ENCODE peak calls at places on chromosomes 12 and 14, in five cellular contexts. S is hepatocyte, Y is GM23338, K is PC-3, R is HCT116. Z is an unnamed sample.

GRCh38 chr12:22662356-22662755 is 37.4 kb downstream of the ETNK1 start:
- DNase-seq in S (no peak), Y (no peak), K (no peak), R (no peak), Z (no peak)

GRCh38 chr12:54352022-54352531 is 12.2 kb downstream of the GPR84 start:
- DNase-seq in S (peak; percentile 81), Y (peak; percentile 92), K (no peak), R (no peak), Z (no peak)

GRCh38 chr12:55820679-55821078 is 2.8 kb downstream of the ORMDL2 start:
- DNase-seq in S (no peak), Y (peak; percentile 53), K (peak; percentile 31), R (no peak), Z (peak; percentile 20)

GRCh38 chr12:97595423-97595822 is 132.8 kb downstream of the RMST start:
- DNase-seq in S (no peak), Y (no peak), K (peak; percentile 76), R (no peak), Z (no peak)

GRCh38 chr12:47218191-47218654 is 138.5 kb upstream of the AMIGO2 start:
- DNase-seq in S (no peak), Y (no peak), K (no peak), R (no peak), Z (peak; percentile 34)

GRCh38 chr12:5498081-5498480 is 66.2 kb downstream of the NTF3 start:
- DNase-seq in S (no peak), Y (no peak), K (no peak), R (no peak), Z (no peak)

GRCh38 chr12:92953747-92954146 is 24.7 kb upstream of the EEA1 start:
- DNase-seq in S (no peak), Y (peak; percentile 21), K (no peak), R (no peak), Z (no peak)

GRCh38 chr12:110555509-110556406 is 27.4 kb downstream of the PPTC7 start:
- DNase-seq in S (no peak), Y (no peak), K (peak; percentile 32), R (no peak), Z (no peak)

GRCh38 chr14:104349950-104350349 is 211.6 kb downstream of the KIF26A start:
- DNase-seq in S (no peak), Y (no peak), K (no peak), R (no peak), Z (no peak)

GRCh38 chr14:20681348-20682126 is 2.8 kb upstream of the RNASE4 start:
- DNase-seq in S (peak; percentile 94), Y (peak; percentile 92), K (peak; percentile 97), R (peak; percentile 83), Z (peak; percentile 82)

GRCh38 chr14:91896419-91896818 is 29.1 kb upstream of the TC2N start:
- DNase-seq in S (no peak), Y (no peak), K (no peak), R (no peak), Z (no peak)

GRCh38 chr12:121165316-121165715 is 32.6 kb downstream of the P2RX7 start:
- DNase-seq in S (no peak), Y (no peak), K (no peak), R (no peak), Z (no peak)

GRCh38 chr12:14989790-14990189 is 16.9 kb downstream of the PDE6H start:
- DNase-seq in S (no peak), Y (no peak), K (no peak), R (no peak), Z (peak; percentile 42)

GRCh38 chr12:51953011-51953568 is 1.6 kb downstream of the ACVR1B start:
- DNase-seq in S (no peak), Y (no peak), K (no peak), R (no peak), Z (no peak)

GRCh38 chr14:54353694-54354093 is 43.1 kb upstream of the CDKN3 start:
- DNase-seq in S (no peak), Y (no peak), K (no peak), R (no peak), Z (no peak)
- H3K4me1 ChIP-seq in S (peaks cover 20% of the 10 kb centered on the region), Y (peaks cover 8% of the 10 kb centered on the region), K (peaks cover 48% of the 10 kb centered on the region), R (no peaks in the 10 kb centered on the region), Z (no peaks in the 10 kb centered on the region)

DNA sequence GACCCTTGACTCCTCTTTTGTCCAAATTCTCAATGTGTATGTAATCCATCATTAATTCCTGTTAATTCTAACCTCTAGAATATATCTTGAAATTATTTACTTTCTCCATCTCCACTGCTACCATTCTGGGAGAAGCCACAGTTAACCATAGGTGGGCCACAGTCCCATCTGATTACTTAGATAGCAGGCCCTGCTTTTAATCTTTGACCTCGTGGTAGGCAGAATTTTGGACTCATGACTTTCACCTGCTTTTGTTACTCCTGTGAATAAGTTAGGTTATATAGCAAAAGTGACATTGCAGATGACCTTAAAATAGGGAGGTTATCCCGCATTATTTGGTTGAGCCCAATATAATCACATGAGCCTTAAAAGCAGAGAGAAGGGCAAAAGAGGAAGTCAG is 264.2 kb downstream of the GPHN start:
- DNase-seq in S (no peak), Y (no peak), K (no peak), R (no peak), Z (no peak)
- H3K9me2 ChIP-seq in S (no peaks in the 10 kb centered on the region), Y (no peaks in the 10 kb centered on the region), K (no peaks in the 10 kb centered on the region), R (no peaks in the 10 kb centered on the region), Z (no peaks in the 10 kb centered on the region)

GRCh38 chr14:22484638-22485037 is 104.4 kb downstream of the DAD1 start:
- DNase-seq in S (peak; percentile 50), Y (no peak), K (no peak), R (no peak), Z (no peak)
- H3K4me2 ChIP-seq in S (no peak overlapping the region), Y (no peak overlapping the region), K (no peak overlapping the region), R (no peak overlapping the region), Z (peak overlapping the region; percentile 68)

GRCh38 chr12:108240928-108241327 is 98.2 kb downstream of the CMKLR1 start:
- DNase-seq in S (no peak), Y (no peak), K (no peak), R (no peak), Z (no peak)

GRCh38 chr12:108241961-108242360 is 97.2 kb downstream of the CMKLR1 start:
- DNase-seq in S (peak; percentile 16), Y (no peak), K (no peak), R (no peak), Z (no peak)

GRCh38 chr12:108239378-108239777 is 99.7 kb downstream of the CMKLR1 start:
- DNase-seq in S (no peak), Y (no peak), K (no peak), R (no peak), Z (no peak)

GRCh38 chr12:108238474-108238873 is 100.6 kb downstream of the CMKLR1 start:
- DNase-seq in S (no peak), Y (no peak), K (no peak), R (no peak), Z (no peak)

DNA sequence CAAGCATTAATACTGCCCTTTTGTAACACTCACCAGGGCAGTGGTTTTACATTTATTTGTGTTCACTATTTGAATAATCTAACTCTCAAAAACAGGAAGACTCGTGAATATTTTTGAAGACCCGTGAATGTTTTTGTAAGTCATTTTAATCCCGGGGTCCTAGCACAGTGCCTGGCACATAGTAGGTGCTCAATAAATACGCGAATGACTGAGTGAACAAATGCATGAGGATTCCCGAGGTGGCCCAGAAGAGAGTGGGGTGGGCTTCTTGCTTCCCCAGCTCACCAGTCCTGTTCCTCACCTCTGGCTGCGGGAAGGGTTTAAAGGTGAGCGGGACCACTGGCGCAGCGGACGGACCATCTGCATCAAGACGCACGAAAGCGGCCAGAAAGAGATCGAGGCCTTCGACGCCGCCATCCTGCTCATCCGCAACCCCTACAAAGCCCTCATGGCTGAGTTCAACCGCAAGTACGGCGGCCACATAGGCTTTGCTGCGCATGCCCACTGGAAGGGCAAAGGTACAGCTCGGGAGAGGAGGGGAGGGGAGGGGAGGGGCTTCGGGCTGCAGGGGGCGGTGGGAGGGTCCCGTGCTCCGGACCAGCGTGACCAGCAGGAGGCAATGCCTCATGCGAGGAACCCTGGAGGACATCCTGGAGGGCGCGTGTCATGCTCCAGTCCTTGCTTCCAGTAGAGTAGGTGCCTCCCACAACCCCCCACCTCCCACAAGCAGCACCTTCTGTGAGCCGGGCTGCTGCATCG is 98.9 kb downstream of the CMKLR1 start:
- DNase-seq in S (no peak), Y (peak; percentile 61), K (no peak), R (no peak), Z (no peak)
- H3K4me1 ChIP-seq in S (no peaks in the 10 kb centered on the region), Y (peaks cover 11% of the 10 kb centered on the region), K (no peaks in the 10 kb centered on the region), R (no peaks in the 10 kb centered on the region), Z (no peaks in the 10 kb centered on the region)

DNA sequence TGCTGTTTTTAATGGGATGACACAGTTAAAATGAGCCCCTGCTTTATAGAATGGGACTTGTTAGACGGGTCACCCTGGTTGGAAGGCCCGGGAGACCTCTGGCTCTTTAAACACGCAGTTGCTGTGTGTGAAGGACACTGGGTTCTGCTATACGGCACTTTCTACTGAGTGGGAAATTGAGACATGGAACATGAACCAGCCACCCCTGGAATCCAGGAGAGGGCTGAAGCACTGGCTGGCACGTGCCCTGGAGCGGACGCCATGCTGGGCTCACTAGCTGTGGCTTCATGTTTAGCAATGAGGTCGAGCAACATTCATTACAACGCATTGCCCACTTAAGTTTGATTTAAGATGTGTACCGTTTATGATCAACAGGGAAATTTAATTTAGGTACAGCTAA is 23.9 kb downstream of the CACNA1C start:
- DNase-seq in S (no peak), Y (no peak), K (no peak), R (no peak), Z (no peak)
- H3K9me2 ChIP-seq in S (no peaks in the 10 kb centered on the region), Y (peaks cover 6% of the 10 kb centered on the region), K (no peaks in the 10 kb centered on the region), R (no peaks in the 10 kb centered on the region), Z (no peaks in the 10 kb centered on the region)

Z was measured in OCI-LY7.